ENCODE peak calls at places on chromosomes 6 and 20, in seven cellular contexts. E, V, Z, Q, U, M and Y are unnamed samples.

GRCh38 chr6:467671-468082 is 76.1 kb downstream of the IRF4 start:
- DNase-seq in E (no peak), V (no peak), Z (no peak), Q (no peak), U (no peak), M (no peak), Y (no peak)

GRCh38 chr6:37244430-37245310 is 12.9 kb upstream of the TBC1D22B start:
- DNase-seq in E (no peak), V (peak; percentile 93), Z (peak; percentile 51), Q (peak; percentile 83), U (peak; percentile 94), M (no peak), Y (no peak)

GRCh38 chr6:45816674-45817297 is 198.9 kb downstream of the CLIC5 start:
- DNase-seq in E (no peak), V (no peak), Z (no peak), Q (no peak), U (no peak), M (no peak), Y (no peak)

GRCh38 chr20:44057698-44058675 is 129.0 kb downstream of the JPH2 start:
- DNase-seq in E (no peak), V (peak; percentile 28), Z (no peak), Q (no peak), U (no peak), M (no peak), Y (no peak)

GRCh38 chr20:17227669-17228623 is 1.1 kb downstream of the PCSK2 start:
- DNase-seq in E (no peak), V (no peak), Z (no peak), Q (peak; percentile 53), U (no peak), M (no peak), Y (no peak)

GRCh38 chr6:144379356-144379755 is 94.2 kb downstream of the UTRN start:
- DNase-seq in E (no peak), V (no peak), Z (no peak), Q (no peak), U (peak; percentile 31), M (no peak), Y (no peak)

GRCh38 chr6:170183521-170183920 is 107.4 kb downstream of the DLL1 start:
- DNase-seq in E (no peak), V (no peak), Z (no peak), Q (no peak), U (no peak), M (no peak), Y (no peak)

GRCh38 chr6:136826216-136826615 is 3.8 kb downstream of the PEX7 start:
- DNase-seq in E (no peak), V (no peak), Z (peak; percentile 46), Q (no peak), U (no peak), M (no peak), Y (no peak)

GRCh38 chr20:62354811-62355341 is 12.2 kb downstream of the LAMA5 start:
- DNase-seq in E (no peak), V (no peak), Z (peak; percentile 10), Q (no peak), U (no peak), M (no peak), Y (no peak)

GRCh38 chr20:33864324-33864963 is 53.3 kb downstream of the CHMP4B start:
- DNase-seq in E (no peak), V (no peak), Z (no peak), Q (no peak), U (no peak), M (no peak), Y (no peak)

GRCh38 chr20:41355598-41356203 is 10.9 kb downstream of the EMILIN3 start:
- DNase-seq in E (no peak), V (no peak), Z (no peak), Q (no peak), U (no peak), M (no peak), Y (no peak)

GRCh38 chr6:33289784-33290315 is 449 bp downstream of the PFDN6 start:
- DNase-seq in E (no peak), V (no peak), Z (no peak), Q (no peak), U (no peak), M (no peak), Y (no peak)